ENCODE peak calls at places on chromosome 14, in six cellular contexts. One of them, this sample, is unnamed.
A peak's percentile ranks its signal among the peaks of the same experiment; 100 is the strongest.

GRCh38 chr14:75562048-75562447 is 16.4 kb upstream of the FLVCR2 start:
- DNase-seq in HepG2: no peak
- DNase-seq in SK-N-SH: no peak
- DNase-seq in GM12878: no peak
- DNase-seq in K562: no peak
- DNase-seq in H1: no peak
- DNase-seq in this sample: no peak

GRCh38 chr14:50758279-50758678 is 72.7 kb downstream of the NIN start:
- DNase-seq in HepG2: no peak
- DNase-seq in SK-N-SH: no peak
- DNase-seq in GM12878: no peak
- DNase-seq in K562: no peak
- DNase-seq in H1: no peak
- DNase-seq in this sample: no peak

GRCh38 chr14:77988966-77989365 is 181.2 kb upstream of the NRXN3 start:
- DNase-seq in HepG2: peak; percentile 6
- DNase-seq in SK-N-SH: no peak
- DNase-seq in GM12878: no peak
- DNase-seq in K562: no peak
- DNase-seq in H1: no peak
- DNase-seq in this sample: no peak

GRCh38 chr14:68928770-68929550 is 50.1 kb downstream of the ACTN1 start:
- DNase-seq in HepG2: no peak
- DNase-seq in SK-N-SH: no peak
- DNase-seq in GM12878: no peak
- DNase-seq in K562: no peak
- DNase-seq in H1: no peak
- DNase-seq in this sample: no peak

GRCh38 chr14:22850944-22851790 is 14.8 kb downstream of the MMP14 start:
- DNase-seq in HepG2: no peak
- DNase-seq in SK-N-SH: no peak
- DNase-seq in GM12878: no peak
- DNase-seq in K562: no peak
- DNase-seq in H1: no peak
- DNase-seq in this sample: no peak

GRCh38 chr14:50599700-50600444 is 39.9 kb downstream of the ATL1 start:
- DNase-seq in HepG2: peak; percentile 36
- DNase-seq in SK-N-SH: peak; percentile 13
- DNase-seq in GM12878: no peak
- DNase-seq in K562: no peak
- DNase-seq in H1: no peak
- DNase-seq in this sample: peak; percentile 14

GRCh38 chr14:68526420-68527105 is 266.3 kb downstream of the ZFP36L1 start:
- DNase-seq in HepG2: no peak
- DNase-seq in SK-N-SH: no peak
- DNase-seq in GM12878: no peak
- DNase-seq in K562: no peak
- DNase-seq in H1: no peak
- DNase-seq in this sample: peak; percentile 29

GRCh38 chr14:22561661-22562579 is 27.1 kb downstream of the DAD1 start:
- DNase-seq in HepG2: peak; percentile 60
- DNase-seq in SK-N-SH: no peak
- DNase-seq in GM12878: peak; percentile 81
- DNase-seq in K562: peak; percentile 44
- DNase-seq in H1: no peak
- DNase-seq in this sample: no peak

GRCh38 chr14:66601932-66602578 is 94.1 kb downstream of the GPHN start:
- DNase-seq in HepG2: no peak
- DNase-seq in SK-N-SH: no peak
- DNase-seq in GM12878: peak; percentile 27
- DNase-seq in K562: no peak
- DNase-seq in H1: no peak
- DNase-seq in this sample: no peak
- TF ChIP-seq CHD2 in HepG2: no peak
- TF ChIP-seq CHD2 in SK-N-SH: no peak
- TF ChIP-seq CHD2 in GM12878: no peak
- TF ChIP-seq CHD2 in K562: no peak
- TF ChIP-seq CHD2 in H1: no peak
- TF ChIP-seq CHD2 in this sample: no peak

DNA sequence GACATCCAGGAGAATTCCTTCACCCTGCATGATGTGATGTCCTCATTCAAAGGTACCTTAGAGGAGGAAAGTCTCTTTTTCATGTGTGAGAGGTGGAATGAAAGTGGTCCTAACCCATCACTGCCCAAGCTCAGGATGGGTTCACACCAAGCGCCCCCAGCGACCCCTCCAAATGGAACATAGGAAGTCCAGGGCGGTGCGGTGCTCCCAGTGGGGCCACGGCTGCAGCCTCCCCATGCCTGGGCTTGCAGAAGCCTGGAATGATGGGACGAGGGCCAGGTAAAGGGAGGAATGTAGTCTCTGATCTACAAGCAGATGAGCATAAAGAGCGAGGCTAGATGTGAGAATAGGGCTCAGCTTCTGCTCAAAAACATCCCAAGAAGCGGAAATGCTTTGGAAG is 196.3 kb downstream of the TTC7B start:
- DNase-seq in HepG2: no peak
- DNase-seq in SK-N-SH: no peak
- DNase-seq in GM12878: no peak
- DNase-seq in K562: no peak
- DNase-seq in H1: no peak
- DNase-seq in this sample: no peak
- H3K4me2 ChIP-seq in HepG2: no peak overlapping the region
- H3K4me2 ChIP-seq in SK-N-SH: no peak overlapping the region
- H3K4me2 ChIP-seq in GM12878: no peak overlapping the region
- H3K4me2 ChIP-seq in K562: no peak overlapping the region
- H3K4me2 ChIP-seq in H1: no peak overlapping the region
- H3K4me2 ChIP-seq in this sample: no peak overlapping the region

DNA sequence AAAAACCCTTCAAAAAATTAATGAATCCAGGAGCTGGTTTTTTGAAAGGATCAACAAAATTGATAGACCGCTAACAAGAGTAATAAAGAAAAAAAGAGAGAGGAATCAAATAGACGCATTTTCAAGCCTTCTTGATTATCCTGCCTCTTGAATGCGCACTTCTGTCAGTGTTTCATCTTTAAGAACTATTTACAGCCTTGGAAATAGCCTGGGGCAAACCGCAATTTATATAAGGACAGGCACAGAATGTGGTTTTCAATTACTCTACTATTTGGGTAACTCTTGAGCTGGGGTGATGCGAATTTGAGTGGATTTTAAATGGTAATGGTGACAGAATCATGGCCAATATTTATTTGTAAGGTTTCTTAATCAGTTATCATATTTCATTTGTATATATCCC is 179.1 kb upstream of the OTX2 start:
- DNase-seq in HepG2: no peak
- DNase-seq in SK-N-SH: no peak
- DNase-seq in GM12878: no peak
- DNase-seq in K562: no peak
- DNase-seq in H1: no peak
- DNase-seq in this sample: no peak
- TF ChIP-seq CHD2 in HepG2: no peak
- TF ChIP-seq CHD2 in SK-N-SH: no peak
- TF ChIP-seq CHD2 in GM12878: no peak
- TF ChIP-seq CHD2 in K562: no peak
- TF ChIP-seq CHD2 in H1: no peak
- TF ChIP-seq CHD2 in this sample: no peak

GRCh38 chr14:73752297-73752992 is 38.3 kb upstream of the PNMA1 start:
- DNase-seq in HepG2: no peak
- DNase-seq in SK-N-SH: peak; percentile 76
- DNase-seq in GM12878: no peak
- DNase-seq in K562: no peak
- DNase-seq in H1: no peak
- DNase-seq in this sample: no peak
- H3K4me2 ChIP-seq in HepG2: peak overlapping the region; percentile 94
- H3K4me2 ChIP-seq in SK-N-SH: peak overlapping the region; percentile 13
- H3K4me2 ChIP-seq in GM12878: peak overlapping the region; percentile 100
- H3K4me2 ChIP-seq in K562: peak overlapping the region; percentile 88
- H3K4me2 ChIP-seq in H1: no peak overlapping the region
- H3K4me2 ChIP-seq in this sample: peak overlapping the region; percentile 99

DNA sequence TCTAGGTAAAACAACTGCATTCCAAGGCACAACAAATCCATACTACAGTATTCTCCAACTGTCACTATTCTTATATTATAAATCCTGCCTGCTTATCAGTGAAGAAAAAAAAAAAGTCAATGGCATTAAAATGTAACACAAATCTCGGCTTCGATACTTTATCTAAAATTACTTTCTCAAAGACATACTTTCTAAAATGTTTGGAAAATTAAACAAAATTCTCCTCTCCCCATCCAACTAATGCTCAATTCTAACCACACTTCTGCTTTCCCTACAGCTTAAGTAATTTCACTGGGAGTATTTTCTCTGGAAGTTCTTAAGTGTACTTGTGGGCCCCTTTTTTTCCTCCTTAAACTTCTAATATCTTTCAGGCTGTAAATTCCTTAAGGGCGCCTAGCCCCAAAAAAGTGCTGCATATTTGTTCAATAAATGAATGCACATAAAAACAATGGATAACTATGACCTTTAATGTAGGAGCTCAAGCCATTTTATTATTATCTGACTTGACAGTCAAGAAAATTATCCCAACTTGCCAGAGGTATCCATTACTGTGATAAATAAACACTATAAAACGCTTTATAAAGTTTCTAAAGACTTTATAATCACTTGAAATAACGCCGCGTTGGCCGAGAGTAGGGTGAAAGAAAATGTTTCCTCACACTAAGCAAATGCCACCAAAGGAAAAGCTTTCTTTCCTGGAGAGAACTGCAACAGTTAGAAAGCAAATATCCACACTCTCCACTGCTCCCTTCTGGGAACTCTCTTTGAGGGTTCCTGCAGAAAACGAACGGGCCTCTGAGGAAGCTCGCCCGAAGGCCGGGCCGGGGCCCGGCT is 954 bp downstream of the HEATR5A start:
- DNase-seq in HepG2: no peak
- DNase-seq in SK-N-SH: no peak
- DNase-seq in GM12878: no peak
- DNase-seq in K562: no peak
- DNase-seq in H1: no peak
- DNase-seq in this sample: no peak
- TF ChIP-seq CHD2 in HepG2: no peak
- TF ChIP-seq CHD2 in SK-N-SH: no peak
- TF ChIP-seq CHD2 in GM12878: no peak
- TF ChIP-seq CHD2 in K562: no peak
- TF ChIP-seq CHD2 in H1: no peak
- TF ChIP-seq CHD2 in this sample: no peak

This sample was measured in A549.